ENCODE peak calls at places on chromosomes 4 and X, in nine cellular contexts. F is K562, V is spleen, R is Panc1, I is GM23338, L is breast epithelium, O is HCT116, M is esophagus muscularis mucosa, E is endothelial cell of umbilical vein. J is an unnamed sample.
A peak's percentile ranks its signal among the peaks of the same experiment; 100 is the strongest.

GRCh38 chr4:48653217-48654014 is 126.7 kb downstream of the FRYL start:
- DNase-seq in F (no peak), V (no peak), R (no peak), I (peak; percentile 37), L (peak; percentile 18), O (no peak), M (no peak), E (no peak), J (no peak)

GRCh38 chr4:89492476-89493110 is 185.0 kb upstream of the GPRIN3 start:
- DNase-seq in F (no peak), V (no peak), R (no peak), I (no peak), L (no peak), O (no peak), M (no peak), E (peak; percentile 94), J (no peak)

GRCh38 chrX:34654939-34655338 is 2.1 kb downstream of the TMEM47 start:
- DNase-seq in F (no peak), V (no peak), R (no peak), I (peak; percentile 49), L (no peak), O (no peak), M (no peak), E (peak; percentile 54), J (no peak)

GRCh38 chr4:98945297-98945850 is 16.4 kb upstream of the EIF4E start:
- DNase-seq in F (no peak), V (no peak), R (no peak), I (no peak), L (no peak), O (no peak), M (no peak), E (no peak), J (no peak)

GRCh38 chr4:52028970-52029369 is 8.8 kb upstream of the LRRC66 start:
- DNase-seq in F (no peak), V (no peak), R (no peak), I (no peak), L (no peak), O (no peak), M (no peak), E (no peak), J (no peak)

GRCh38 chr4:10461091-10461849 is 4.0 kb upstream of the ZNF518B start:
- DNase-seq in F (peak; percentile 83), V (peak; percentile 94), R (peak; percentile 7), I (peak; percentile 77), L (no peak), O (no peak), M (no peak), E (peak; percentile 67), J (peak; percentile 86)

GRCh38 chrX:67563469-67564448 is 19.9 kb downstream of the AR start:
- DNase-seq in F (no peak), V (no peak), R (no peak), I (no peak), L (no peak), O (no peak), M (no peak), E (no peak), J (no peak)

GRCh38 chr4:45120163-45120562 is 393.8 kb upstream of the GNPDA2 start:
- DNase-seq in F (no peak), V (no peak), R (no peak), I (no peak), L (no peak), O (no peak), M (no peak), E (no peak), J (no peak)

GRCh38 chr4:119116925-119117900 is 18.4 kb upstream of the MYOZ2 start:
- DNase-seq in F (no peak), V (no peak), R (no peak), I (no peak), L (no peak), O (no peak), M (no peak), E (peak; percentile 72), J (no peak)

GRCh38 chr4:119110121-119110520 is 25.5 kb upstream of the MYOZ2 start:
- DNase-seq in F (no peak), V (no peak), R (no peak), I (no peak), L (no peak), O (no peak), M (no peak), E (no peak), J (no peak)

GRCh38 chr4:119111296-119111695 is 24.3 kb upstream of the MYOZ2 start:
- DNase-seq in F (no peak), V (no peak), R (no peak), I (no peak), L (no peak), O (no peak), M (no peak), E (no peak), J (no peak)

GRCh38 chr4:119116021-119116420 is 19.6 kb upstream of the MYOZ2 start:
- DNase-seq in F (no peak), V (no peak), R (no peak), I (no peak), L (no peak), O (no peak), M (no peak), E (no peak), J (no peak)

DNA sequence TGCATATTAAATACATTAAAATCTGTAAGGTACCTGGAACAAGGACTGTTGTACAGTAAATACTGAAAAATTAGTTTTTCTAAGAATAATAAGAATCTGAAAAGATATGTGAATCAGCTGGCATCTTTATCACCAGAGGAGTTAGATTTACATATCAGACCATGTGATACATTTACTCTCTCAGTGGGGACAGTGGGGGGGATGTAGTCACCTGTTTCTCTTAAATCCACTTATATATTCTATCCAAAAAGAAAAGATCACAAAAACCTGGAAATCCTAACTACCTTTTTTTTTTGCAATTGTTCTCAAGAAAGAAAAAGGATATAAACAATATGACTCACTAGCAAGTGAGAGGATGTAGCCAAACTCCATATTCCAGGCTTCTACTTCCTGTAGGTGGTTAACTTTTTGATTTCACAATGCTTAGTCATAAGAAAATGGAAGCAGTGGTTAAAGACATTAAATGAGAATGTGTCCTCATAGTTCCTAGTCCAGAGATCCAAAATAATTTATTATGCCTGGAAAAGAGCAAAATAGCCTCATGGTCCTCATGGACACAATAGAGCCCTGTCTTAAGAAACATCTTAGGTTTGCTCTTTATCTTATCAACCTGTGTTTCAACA is 22.5 kb upstream of the MYOZ2 start:
- DNase-seq in F (no peak), V (no peak), R (no peak), I (no peak), L (no peak), O (peak; percentile 26), M (no peak), E (peak; percentile 91), J (no peak)
- TF ChIP-seq POLR2AphosphoS5 in F (no peak), V (no peak), R (no peak), I (no peak), L (no peak), O (no peak), M (peak; percentile 33), E (peak; percentile 42), J (no peak)

GRCh38 chrX:110180928-110181310 is 137.0 kb downstream of the AMMECR1 start:
- DNase-seq in F (no peak), V (no peak), R (no peak), I (no peak), L (no peak), O (peak; percentile 47), M (no peak), E (no peak), J (no peak)

GRCh38 chrX:110182362-110182761 is 135.5 kb downstream of the AMMECR1 start:
- DNase-seq in F (no peak), V (peak; percentile 35), R (no peak), I (no peak), L (no peak), O (no peak), M (no peak), E (no peak), J (no peak)

GRCh38 chrX:110182865-110183264 is 135.0 kb downstream of the AMMECR1 start:
- DNase-seq in F (no peak), V (peak; percentile 41), R (no peak), I (no peak), L (no peak), O (no peak), M (no peak), E (no peak), J (no peak)

GRCh38 chrX:110180176-110180927 is 137.5 kb downstream of the AMMECR1 start:
- DNase-seq in F (no peak), V (no peak), R (no peak), I (no peak), L (no peak), O (peak; percentile 16), M (no peak), E (peak; percentile 67), J (no peak)

GRCh38 chrX:110181459-110182137 is 136.3 kb downstream of the AMMECR1 start:
- DNase-seq in F (no peak), V (no peak), R (no peak), I (no peak), L (no peak), O (no peak), M (no peak), E (no peak), J (no peak)
- TF ChIP-seq POLR2AphosphoS5 in F (no peak), V (no peak), R (no peak), I (no peak), L (no peak), O (no peak), M (no peak), E (no peak), J (no peak)

DNA sequence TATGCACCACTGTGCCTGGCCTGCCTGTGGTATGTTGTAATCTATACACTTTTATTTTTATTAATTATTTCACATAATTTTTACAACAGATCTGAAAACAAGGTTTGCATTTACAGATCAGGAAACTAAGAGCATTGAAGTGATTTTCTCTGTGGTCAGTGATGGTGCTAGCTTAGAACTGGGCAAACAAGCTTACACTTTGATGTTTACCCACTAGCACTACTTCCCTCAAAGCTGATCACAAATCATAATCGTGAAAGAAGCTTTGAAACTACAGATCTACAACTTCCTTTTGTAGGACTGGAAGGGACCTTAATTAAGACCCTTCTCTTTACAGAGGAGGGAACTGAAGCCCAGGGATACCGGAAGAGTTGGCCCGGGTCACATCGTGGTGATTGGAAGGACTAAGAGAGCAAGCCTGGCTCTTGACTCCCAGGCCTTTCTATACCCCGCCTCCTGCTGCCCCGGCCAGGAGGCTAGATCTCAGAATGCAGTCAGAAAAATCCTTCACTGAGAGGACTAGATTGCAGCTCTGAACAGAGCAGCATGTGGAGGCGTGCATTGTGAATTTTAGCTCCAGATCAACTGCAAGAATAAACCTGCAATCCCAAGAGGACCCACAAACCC is 93.7 kb upstream of the ZNF827 start:
- DNase-seq in F (no peak), V (no peak), R (no peak), I (peak; percentile 19), L (no peak), O (no peak), M (no peak), E (no peak), J (no peak)
- TF ChIP-seq POLR2AphosphoS5 in F (no peak), V (no peak), R (no peak), I (no peak), L (no peak), O (no peak), M (no peak), E (no peak), J (no peak)

GRCh38 chr4:21678711-21679110 is 269.9 kb downstream of the KCNIP4 start:
- DNase-seq in F (no peak), V (no peak), R (no peak), I (no peak), L (no peak), O (no peak), M (no peak), E (no peak), J (no peak)

DNA sequence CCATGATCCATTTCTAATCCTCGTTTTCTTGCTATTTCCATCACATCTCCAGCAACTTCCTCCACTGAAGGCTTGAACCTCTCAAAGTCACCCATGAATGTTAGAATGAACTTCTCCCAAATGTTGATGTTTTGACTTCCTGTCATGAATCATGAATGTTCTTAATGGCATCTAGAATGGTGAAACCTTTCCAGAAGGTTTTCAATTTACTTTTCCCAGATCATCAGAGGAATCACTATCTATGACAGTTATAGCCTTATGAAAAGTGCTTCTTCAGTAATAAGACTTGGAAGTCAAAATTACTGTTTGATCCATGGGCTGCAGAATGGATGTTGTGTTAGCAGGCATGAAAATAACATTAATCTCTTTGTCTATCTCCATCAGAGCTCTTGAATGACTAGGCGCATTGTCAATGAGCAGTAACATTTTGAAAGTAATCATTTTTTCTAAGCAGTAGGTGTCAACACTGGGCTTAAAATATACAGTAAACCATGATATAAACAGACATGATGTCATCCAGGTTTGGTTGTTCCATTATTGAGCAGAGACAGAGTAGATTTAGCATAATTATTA is 268.2 kb downstream of the KCNIP4 start:
- DNase-seq in F (no peak), V (no peak), R (no peak), I (no peak), L (no peak), O (no peak), M (no peak), E (no peak), J (no peak)
- TF ChIP-seq POLR2AphosphoS5 in F (no peak), V (no peak), R (no peak), I (no peak), L (no peak), O (no peak), M (no peak), E (no peak), J (no peak)

J was measured in GM12891.